ENCODE peak calls at places on chromosomes 3 and 15, in nine cellular contexts. H is psoas muscle, O is left ventricle myocardium inferior, Y is foreskin fibroblast, F is RWPE2, U is thyroid gland, B is prostate gland, S is astrocyte of the spinal cord, X is AG09309. D is an unnamed sample.

GRCh38 chr15:80152896-80153876 is at the start of gene FAH:
- DNase-seq in H (no peak), O (no peak), S (peak; percentile 62), X (no peak), U (peak; percentile 79), Y (peak; percentile 74), B (no peak), F (peak; percentile 38), D (no peak)

GRCh38 chr15:51121631-51122225 is 27.0 kb upstream of the TNFAIP8L3 start:
- DNase-seq in S (no peak), F (no peak), X (no peak), H (no peak), U (no peak), Y (peak; percentile 23), B (no peak), O (no peak), D (no peak)

GRCh38 chr15:38251726-38252480 is 733 bp upstream of the SPRED1 start:
- DNase-seq in Y (peak; percentile 99), F (peak; percentile 97), O (peak; percentile 93), B (peak; percentile 86), X (peak; percentile 99), H (peak; percentile 92), S (peak; percentile 99), U (peak; percentile 92), D (peak; percentile 74)

GRCh38 chr15:88702983-88703382 is 64.2 kb downstream of the ISG20 start:
- DNase-seq in U (no peak), B (no peak), X (no peak), O (no peak), S (no peak), H (no peak), F (peak; percentile 21), Y (peak; percentile 29), D (no peak)

GRCh38 chr3:168847293-168847883 is 751.7 kb upstream of the GOLIM4 start:
- DNase-seq in X (no peak), F (no peak), S (peak; percentile 66), O (no peak), B (no peak), Y (peak; percentile 78), H (no peak), U (peak; percentile 17), D (no peak)

GRCh38 chr15:80179025-80179759 is 26.4 kb downstream of the FAH start:
- DNase-seq in B (no peak), Y (peak; percentile 95), S (peak; percentile 91), H (no peak), U (no peak), F (no peak), X (peak; percentile 58), O (no peak), D (no peak)

GRCh38 chr15:76161153-76162049 is 101.6 kb downstream of the TMEM266 start:
- DNase-seq in S (no peak), Y (peak; percentile 64), U (no peak), O (no peak), F (no peak), H (no peak), X (no peak), B (peak; percentile 54), D (no peak)

GRCh38 chr3:71211083-71211482 is 372.4 kb downstream of the FOXP1 start:
- DNase-seq in H (peak; percentile 58), B (no peak), F (no peak), U (peak; percentile 6), X (no peak), O (peak; percentile 29), S (no peak), Y (no peak), D (peak; percentile 10)

GRCh38 chr15:39419651-39420050 is 161.2 kb upstream of the THBS1 start:
- DNase-seq in Y (no peak), S (no peak), B (no peak), H (no peak), U (no peak), X (no peak), O (no peak), F (no peak), D (no peak)

GRCh38 chr15:99476413-99477222 is 89.2 kb upstream of the MEF2A start:
- DNase-seq in H (peak; percentile 82), X (peak; percentile 97), O (peak; percentile 44), Y (peak; percentile 97), B (peak; percentile 79), S (peak; percentile 99), U (no peak), F (peak; percentile 92), D (peak; percentile 67)

GRCh38 chr3:16359331-16359730 is 94.3 kb downstream of the OXNAD1 start:
- DNase-seq in U (no peak), S (no peak), X (no peak), O (no peak), B (no peak), F (no peak), Y (no peak), H (no peak), D (no peak)

GRCh38 chr3:16898595-16899395 is 14.0 kb downstream of the PLCL2 start:
- DNase-seq in F (no peak), U (no peak), S (no peak), B (no peak), X (no peak), O (peak; percentile 74), H (no peak), Y (no peak), D (no peak)

GRCh38 chr3:63967675-63968611 is 55.4 kb downstream of the PSMD6 start:
- DNase-seq in F (no peak), O (peak; percentile 30), B (no peak), X (no peak), Y (peak; percentile 35), S (peak; percentile 69), U (peak; percentile 89), H (peak; percentile 32), D (no peak)

GRCh38 chr15:74870496-74871213 is 2.5 kb downstream of the SCAMP2 start:
- DNase-seq in Y (peak; percentile 28), F (no peak), S (no peak), B (no peak), X (no peak), O (no peak), H (no peak), U (no peak), D (no peak)

GRCh38 chr3:40240921-40241320 is 68.6 kb upstream of the EIF1B start:
- DNase-seq in O (no peak), X (no peak), S (no peak), F (no peak), U (no peak), B (no peak), Y (no peak), H (no peak), D (no peak)

GRCh38 chr3:40237159-40237558 is 72.3 kb upstream of the EIF1B start:
- DNase-seq in O (no peak), Y (no peak), H (no peak), B (no peak), X (no peak), F (no peak), U (no peak), S (no peak), D (no peak)

GRCh38 chr3:40242638-40243037 is 66.9 kb upstream of the EIF1B start:
- DNase-seq in S (no peak), U (no peak), O (no peak), B (no peak), Y (no peak), F (no peak), X (no peak), H (no peak), D (no peak)

GRCh38 chr3:40243056-40243455 is 66.5 kb upstream of the EIF1B start:
- DNase-seq in X (no peak), Y (no peak), H (no peak), S (no peak), B (no peak), O (no peak), F (no peak), U (no peak), D (no peak)

DNA sequence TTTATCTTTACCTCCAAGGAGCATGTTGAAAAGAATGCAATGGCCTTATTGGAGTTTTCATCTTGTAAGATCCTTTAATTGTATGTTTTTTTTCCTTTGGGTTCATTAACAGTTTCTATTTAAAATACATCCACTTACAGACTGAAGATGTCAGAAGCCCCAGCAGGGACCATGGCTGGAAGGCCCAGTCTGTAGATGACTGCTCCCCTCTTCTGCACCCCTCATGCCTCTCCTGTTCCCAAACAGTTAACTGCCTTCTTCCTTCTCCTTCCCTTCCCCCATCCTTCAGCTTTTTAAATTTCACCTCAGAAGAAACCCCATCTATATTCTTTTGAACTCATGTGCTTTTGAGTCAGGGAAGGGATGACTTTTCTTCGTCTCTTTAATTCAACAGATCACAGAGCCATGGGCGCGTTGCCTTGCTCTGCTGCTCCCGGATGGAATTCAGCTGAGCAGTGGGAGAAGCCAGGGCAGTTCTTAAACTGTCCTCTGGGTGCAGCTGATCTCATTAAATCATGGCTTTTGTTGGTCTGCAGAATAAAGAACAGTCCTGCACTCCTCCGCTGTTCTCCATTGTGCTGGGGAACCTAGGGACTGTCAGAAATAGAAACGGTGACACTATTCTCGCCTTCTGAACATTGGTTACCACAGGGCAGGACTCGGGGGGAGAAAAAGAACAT is 71.5 kb upstream of the EIF1B start:
- DNase-seq in U (no peak), H (no peak), O (no peak), Y (peak; percentile 42), F (no peak), B (no peak), X (no peak), S (no peak), D (no peak)
- H3K4me3 ChIP-seq in U (no peak overlapping the region), H (no peak overlapping the region), O (no peak overlapping the region), Y (no peak overlapping the region), F (no peak overlapping the region), B (no peak overlapping the region), X (no peak overlapping the region), S (no peak overlapping the region), D (no peak overlapping the region)

GRCh38 chr3:192515661-192516040 is 211.7 kb downstream of the FGF12 start:
- DNase-seq in H (no peak), O (no peak), S (no peak), Y (no peak), X (no peak), U (no peak), F (no peak), B (no peak), D (no peak)

GRCh38 chr3:192514081-192514753 is 213.1 kb downstream of the FGF12 start:
- DNase-seq in X (no peak), O (no peak), H (no peak), Y (no peak), F (no peak), B (no peak), U (peak; percentile 22), S (peak; percentile 36), D (no peak)

GRCh38 chr3:192516850-192517249 is 210.5 kb downstream of the FGF12 start:
- DNase-seq in H (no peak), Y (no peak), F (no peak), B (no peak), O (no peak), X (no peak), S (no peak), U (no peak), D (no peak)

GRCh38 chr3:192514754-192515660 is 212.3 kb downstream of the FGF12 start:
- DNase-seq in X (no peak), H (peak; percentile 18), B (no peak), O (no peak), U (peak; percentile 25), S (no peak), F (peak; percentile 51), Y (no peak), D (no peak)
- TF ChIP-seq CTCF in X (no peak), H (no peak), B (no peak), O (peak; percentile 47), U (no peak), S (no peak), F (no peak), Y (no peak), D (peak; percentile 15)

GRCh38 chr15:69462030-69462492 is 9.4 kb downstream of the RPLP1 start:
- DNase-seq in F (peak; percentile 66), Y (no peak), U (peak; percentile 25), X (no peak), S (no peak), O (peak; percentile 33), B (no peak), H (peak; percentile 58), D (peak; percentile 6)
- H3K4me3 ChIP-seq in F (peak overlapping the region; percentile 42), Y (peak overlapping the region; percentile 62), U (peak overlapping the region; percentile 37), X (peak overlapping the region; percentile 45), S (peak overlapping the region; percentile 48), O (peak overlapping the region; percentile 69), B (peak overlapping the region; percentile 36), H (peak overlapping the region; percentile 67), D (peak overlapping the region; percentile 68)

GRCh38 chr3:150763122-150763840 is at the start of gene SIAH2:
- DNase-seq in S (peak; percentile 98), Y (peak; percentile 98), U (peak; percentile 92), X (peak; percentile 80), O (peak; percentile 93), F (peak; percentile 92), B (peak; percentile 94), H (peak; percentile 94), D (peak; percentile 85)
- TF ChIP-seq CTCF in S (no peak), Y (no peak), U (no peak), X (no peak), O (no peak), F (no peak), B (no peak), H (no peak), D (no peak)

D was measured in gastrocnemius medialis.